ENCODE peak calls at places on chromosome 13, in four cellular contexts. One of them, this sample, is unnamed.

GRCh38 chr13:101115762-101116161 is 300.5 kb downstream of the NALCN start:
- DNase-seq in K562: no peak
- DNase-seq in HepG2: no peak
- DNase-seq in GM12878: no peak
- DNase-seq in this sample: no peak

GRCh38 chr13:36436811-36437210 is 4.5 kb downstream of the CCNA1 start:
- DNase-seq in K562: no peak
- DNase-seq in HepG2: no peak
- DNase-seq in GM12878: no peak
- DNase-seq in this sample: no peak

GRCh38 chr13:114161644-114162532 is 17.2 kb upstream of the CFAP97D2 start:
- DNase-seq in K562: no peak
- DNase-seq in HepG2: peak
- DNase-seq in GM12878: no peak
- DNase-seq in this sample: peak

GRCh38 chr13:24087611-24088235 is 72.8 kb upstream of the SPATA13 start:
- DNase-seq in K562: no peak
- DNase-seq in HepG2: peak
- DNase-seq in GM12878: no peak
- DNase-seq in this sample: no peak

GRCh38 chr13:106401081-106401480 is 134.4 kb downstream of the EFNB2 start:
- DNase-seq in K562: no peak
- DNase-seq in HepG2: no peak
- DNase-seq in GM12878: no peak
- DNase-seq in this sample: peak

GRCh38 chr13:46633416-46633815 is 80.4 kb downstream of the LRCH1 start:
- DNase-seq in K562: no peak
- DNase-seq in HepG2: peak
- DNase-seq in GM12878: no peak
- DNase-seq in this sample: no peak

GRCh38 chr13:23558675-23559536 is 11.3 kb upstream of the TNFRSF19 start:
- DNase-seq in K562: no peak
- DNase-seq in HepG2: peak
- DNase-seq in GM12878: no peak
- DNase-seq in this sample: peak

GRCh38 chr13:86445584-86446140 is 646.4 kb upstream of the SLITRK6 start:
- DNase-seq in K562: no peak
- DNase-seq in HepG2: no peak
- DNase-seq in GM12878: no peak
- DNase-seq in this sample: no peak

GRCh38 chr13:40666905-40667621 is 622 bp upstream of the FOXO1 start:
- DNase-seq in K562: peak
- DNase-seq in HepG2: peak
- DNase-seq in GM12878: no peak
- DNase-seq in this sample: no peak
- TF ChIP-seq EZH2 in K562: no peak
- TF ChIP-seq EZH2 in HepG2: no peak
- TF ChIP-seq EZH2 in GM12878: no peak
- TF ChIP-seq EZH2 in this sample: no peak

GRCh38 chr13:44779085-44779484 is 203.0 kb upstream of the TSC22D1 start:
- DNase-seq in K562: no peak
- DNase-seq in HepG2: no peak
- DNase-seq in GM12878: no peak
- DNase-seq in this sample: no peak

GRCh38 chr13:44783987-44784734 is 205.1 kb downstream of the NUFIP1 start:
- DNase-seq in K562: no peak
- DNase-seq in HepG2: peak
- DNase-seq in GM12878: no peak
- DNase-seq in this sample: no peak

GRCh38 chr13:44786724-44787123 is 202.5 kb downstream of the NUFIP1 start:
- DNase-seq in K562: no peak
- DNase-seq in HepG2: no peak
- DNase-seq in GM12878: no peak
- DNase-seq in this sample: no peak

DNA sequence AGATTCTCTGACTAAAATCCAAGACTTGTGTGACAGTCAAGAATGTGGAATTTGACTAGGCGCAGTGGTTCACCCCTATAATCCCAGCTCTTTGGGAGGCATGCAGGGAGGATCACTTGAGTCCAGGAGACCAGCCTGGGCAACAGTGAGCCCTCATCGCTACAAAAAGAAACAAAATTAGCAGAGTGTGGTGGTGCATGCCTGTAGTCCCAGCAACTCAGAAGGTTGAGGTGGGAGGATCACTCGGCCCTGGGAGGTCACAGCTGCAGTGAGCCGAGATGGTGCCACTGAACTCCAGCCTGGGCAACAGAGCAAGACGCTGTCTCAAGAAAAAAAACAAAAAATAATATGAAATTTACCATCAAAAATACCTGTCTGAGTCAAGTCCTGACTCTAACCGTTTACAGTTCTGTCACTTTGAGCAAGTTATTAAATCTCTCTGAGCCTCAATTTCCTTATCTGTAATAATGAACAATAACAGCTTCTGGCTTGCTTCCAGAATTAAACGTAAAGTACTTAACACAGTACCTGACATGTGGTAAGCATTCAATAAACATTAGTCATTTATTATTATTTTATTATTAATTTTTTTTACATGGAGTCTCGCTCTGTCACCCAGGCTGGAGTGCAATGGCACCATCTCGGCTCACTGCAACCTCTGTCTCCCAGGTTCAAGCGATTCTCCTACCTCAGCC is 204.6 kb upstream of the TSC22D1 start:
- DNase-seq in K562: no peak
- DNase-seq in HepG2: no peak
- DNase-seq in GM12878: no peak
- DNase-seq in this sample: no peak
- TF ChIP-seq MYC in K562: no peak
- TF ChIP-seq MYC in HepG2: no peak
- TF ChIP-seq MYC in GM12878: no peak
- TF ChIP-seq MYC in this sample: no peak

GRCh38 chr13:19178901-19179593 is 2.6 kb downstream of the TUBA3C start:
- DNase-seq in K562: no peak
- DNase-seq in HepG2: no peak
- DNase-seq in GM12878: no peak
- DNase-seq in this sample: no peak
- TF ChIP-seq POLR2A in K562: no peak
- TF ChIP-seq POLR2A in HepG2: no peak
- TF ChIP-seq POLR2A in GM12878: no peak
- TF ChIP-seq POLR2A in this sample: no peak

GRCh38 chr13:99979453-99980200 is 2.0 kb upstream of the ZIC2 start:
- DNase-seq in K562: no peak
- DNase-seq in HepG2: no peak
- DNase-seq in GM12878: no peak
- DNase-seq in this sample: no peak
- TF ChIP-seq EZH2 in K562: no peak
- TF ChIP-seq EZH2 in HepG2: peak
- TF ChIP-seq EZH2 in GM12878: no peak
- TF ChIP-seq EZH2 in this sample: peak

GRCh38 chr13:73056054-73056962 is 2.5 kb upstream of the KLF5 start:
- DNase-seq in K562: no peak
- DNase-seq in HepG2: peak
- DNase-seq in GM12878: no peak
- DNase-seq in this sample: peak
- TF ChIP-seq MYC in K562: no peak
- TF ChIP-seq MYC in HepG2: no peak
- TF ChIP-seq MYC in GM12878: no peak
- TF ChIP-seq MYC in this sample: no peak

This sample was measured in endothelial cell of umbilical vein.